ENCODE peak calls at places on chromosomes 13 and 19, in four cellular contexts. N is fibroblast of lung, O is transverse colon, Y is tibial artery. Z is an unnamed sample.

GRCh38 chr13:101115762-101116161 is 300.5 kb downstream of the NALCN start:
- DNase-seq in N (peak; percentile 5), O (no peak), Y (no peak), Z (no peak)

GRCh38 chr13:83618966-83619365 is 263.3 kb downstream of the SLITRK1 start:
- DNase-seq in N (peak; percentile 6), O (no peak), Y (no peak), Z (no peak)

GRCh38 chr13:110523838-110524237 is 37.7 kb downstream of the RAB20 start:
- DNase-seq in N (no peak), O (no peak), Y (no peak), Z (no peak)

GRCh38 chr13:36369268-36370107 is 23.3 kb upstream of the SPART start:
- DNase-seq in N (peak; percentile 71), O (no peak), Y (no peak), Z (no peak)

GRCh38 chr13:42859760-42860159 is 78.4 kb downstream of the FAM216B start:
- DNase-seq in N (no peak), O (no peak), Y (no peak), Z (no peak)

GRCh38 chr19:29378126-29378525 is 147.7 kb upstream of the VSTM2B start:
- DNase-seq in N (no peak), O (no peak), Y (no peak), Z (no peak)

GRCh38 chr19:48854103-48854502 is 14.3 kb downstream of the PLEKHA4 start:
- DNase-seq in N (no peak), O (no peak), Y (no peak), Z (no peak)

GRCh38 chr19:58034476-58034790 is 608 bp downstream of the ZSCAN1 start:
- DNase-seq in N (no peak), O (no peak), Y (no peak), Z (no peak)

GRCh38 chr13:36998624-36999041 is 507 bp downstream of the ALG5 start:
- DNase-seq in N (no peak), O (peak; percentile 11), Y (peak; percentile 27), Z (no peak)

GRCh38 chr19:33686246-33686645 is 64.5 kb downstream of the CHST8 start:
- DNase-seq in N (no peak), O (no peak), Y (no peak), Z (no peak)

GRCh38 chr13:42656136-42656535 is 82.2 kb downstream of the TNFSF11 start:
- DNase-seq in N (no peak), O (no peak), Y (no peak), Z (no peak)

GRCh38 chr13:114315074-114315785 is 927 bp downstream of the CHAMP1 start:
- DNase-seq in N (no peak), O (no peak), Y (no peak), Z (peak; percentile 9)

GRCh38 chr13:103403148-103403740 is 337.0 kb upstream of the SLC10A2 start:
- DNase-seq in N (no peak), O (no peak), Y (no peak), Z (no peak)

GRCh38 chr19:37466798-37467607 is at the start of gene ZNF569:
- DNase-seq in N (peak; percentile 96), O (peak; percentile 92), Y (peak; percentile 92), Z (peak; percentile 93)

GRCh38 chr19:19489804-19490204 is 25.5 kb downstream of the TSSK6 start:
- DNase-seq in N (no peak), O (no peak), Y (no peak), Z (peak; percentile 7)

GRCh38 chr13:20993661-20994440 is 67.5 kb downstream of the LATS2 start:
- DNase-seq in N (peak; percentile 66), O (no peak), Y (no peak), Z (no peak)

GRCh38 chr13:92260363-92260762 is 861.9 kb downstream of the GPC5 start:
- DNase-seq in N (no peak), O (no peak), Y (no peak), Z (no peak)

GRCh38 chr19:46983097-46983496 is 36.5 kb upstream of the NPAS1 start:
- DNase-seq in N (no peak), O (no peak), Y (no peak), Z (no peak)

GRCh38 chr19:3721900-3722442 is 13.8 kb downstream of the TJP3 start:
- DNase-seq in N (no peak), O (no peak), Y (no peak), Z (no peak)

GRCh38 chr13:25169951-25170553 is 2.0 kb downstream of the AMER2 start:
- DNase-seq in N (no peak), O (no peak), Y (no peak), Z (no peak)

DNA sequence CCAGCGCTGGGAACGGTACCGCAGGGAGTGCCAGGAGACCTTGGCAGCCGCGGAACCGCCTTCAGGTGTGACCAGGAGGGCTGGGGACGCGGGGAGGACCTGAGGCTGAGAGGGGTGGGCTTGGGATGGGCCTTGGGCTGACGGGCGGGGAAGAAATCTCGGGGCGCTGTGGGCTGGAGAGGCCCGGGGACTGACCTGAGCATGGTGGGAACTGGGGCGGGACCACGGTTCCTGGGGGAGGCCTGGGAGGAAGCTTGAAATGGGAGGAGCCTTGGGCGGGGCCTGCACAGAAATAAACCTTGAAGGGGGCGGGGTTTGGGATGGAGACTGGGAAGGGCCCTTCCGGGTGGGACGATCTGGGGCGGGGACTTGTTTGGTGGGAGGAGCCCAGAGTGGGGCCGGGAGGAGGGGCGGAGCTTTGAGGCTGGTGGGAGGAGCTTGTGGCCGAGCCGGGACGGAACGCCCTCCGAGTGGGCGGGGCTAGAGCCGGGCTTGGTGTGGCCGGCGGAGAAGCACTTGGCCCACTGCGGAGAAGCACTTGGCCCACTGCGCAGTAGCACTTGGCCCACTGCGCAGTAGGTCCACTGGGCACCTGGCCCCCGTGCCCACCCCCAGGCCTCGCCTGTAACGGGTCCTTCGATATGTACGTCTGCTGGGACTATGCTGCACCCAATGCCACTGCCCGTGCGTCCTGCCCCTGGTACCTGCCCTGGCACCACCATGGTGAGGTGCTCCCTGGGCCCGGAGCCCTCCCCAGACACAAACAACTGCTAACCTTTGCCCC is 2.8 kb downstream of the GIPR start:
- DNase-seq in N (peak; percentile 72), O (peak; percentile 94), Y (no peak), Z (peak; percentile 65)
- H3K4me3 ChIP-seq in N (no peak overlapping the region), O (no peak overlapping the region), Y (no peak overlapping the region), Z (no peak overlapping the region)

DNA sequence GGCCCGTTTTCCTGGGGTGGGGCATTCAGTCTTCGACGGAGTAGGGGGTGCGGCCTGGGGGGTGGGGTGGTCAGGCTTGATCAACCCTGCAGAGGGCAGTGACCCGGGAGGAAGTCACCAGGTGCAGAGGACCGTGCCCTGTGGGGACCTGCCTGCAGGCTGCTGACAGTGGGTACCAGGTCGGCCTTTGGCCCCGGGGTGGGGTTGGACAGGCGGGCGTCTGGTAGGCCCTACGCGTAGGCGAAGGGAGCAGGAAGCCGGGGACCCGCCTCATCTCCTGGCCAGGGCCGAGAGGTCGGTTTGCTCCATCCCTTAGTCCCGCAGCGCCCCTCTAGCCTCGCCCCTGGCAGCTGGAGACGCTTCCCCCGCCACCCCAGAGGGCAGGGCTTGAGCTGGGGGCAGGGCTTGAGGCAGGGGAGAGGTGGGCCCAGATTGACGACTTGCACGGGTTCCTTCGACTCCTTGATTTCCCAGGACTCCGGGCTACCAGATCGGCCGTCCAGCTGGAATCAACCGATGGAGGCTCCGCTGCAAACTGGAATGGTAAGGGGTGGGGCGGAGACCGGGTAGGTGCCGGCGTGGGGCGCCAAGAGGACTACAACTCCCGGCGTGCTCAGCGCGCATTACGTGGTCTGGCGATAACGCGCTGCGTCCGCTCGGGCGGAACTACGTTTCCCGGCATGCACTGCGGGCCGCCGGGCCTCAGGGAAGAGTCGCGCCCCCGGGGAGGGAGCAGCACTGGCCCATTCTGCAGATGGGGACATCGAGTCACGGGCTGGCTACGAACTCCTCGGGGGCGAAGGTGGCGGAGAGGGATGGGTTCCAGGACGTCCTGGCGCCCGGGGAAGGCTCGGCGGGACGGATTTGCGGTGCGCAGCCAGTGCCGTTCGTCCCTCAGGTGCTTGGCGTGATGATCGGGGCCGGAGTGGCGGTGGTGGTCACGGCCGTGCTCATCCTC is at the start of gene PNPLA6:
- DNase-seq in N (peak; percentile 93), O (peak; percentile 98), Y (peak; percentile 94), Z (peak; percentile 95)
- H3K4me3 ChIP-seq in N (peak within 1 kb of the TSS; percentile 85), O (peak within 1 kb of the TSS; percentile 67), Y (peak within 1 kb of the TSS; percentile 71), Z (peak within 1 kb of the TSS; percentile 97)

GRCh38 chr19:1236566-1236965 is 1.2 kb downstream of the CBARP start:
- DNase-seq in N (no peak), O (no peak), Y (no peak), Z (no peak)
- H3K4me3 ChIP-seq in N (no peak overlapping the region), O (no peak overlapping the region), Y (peak overlapping the region; percentile 67), Z (peak overlapping the region; percentile 66)

DNA sequence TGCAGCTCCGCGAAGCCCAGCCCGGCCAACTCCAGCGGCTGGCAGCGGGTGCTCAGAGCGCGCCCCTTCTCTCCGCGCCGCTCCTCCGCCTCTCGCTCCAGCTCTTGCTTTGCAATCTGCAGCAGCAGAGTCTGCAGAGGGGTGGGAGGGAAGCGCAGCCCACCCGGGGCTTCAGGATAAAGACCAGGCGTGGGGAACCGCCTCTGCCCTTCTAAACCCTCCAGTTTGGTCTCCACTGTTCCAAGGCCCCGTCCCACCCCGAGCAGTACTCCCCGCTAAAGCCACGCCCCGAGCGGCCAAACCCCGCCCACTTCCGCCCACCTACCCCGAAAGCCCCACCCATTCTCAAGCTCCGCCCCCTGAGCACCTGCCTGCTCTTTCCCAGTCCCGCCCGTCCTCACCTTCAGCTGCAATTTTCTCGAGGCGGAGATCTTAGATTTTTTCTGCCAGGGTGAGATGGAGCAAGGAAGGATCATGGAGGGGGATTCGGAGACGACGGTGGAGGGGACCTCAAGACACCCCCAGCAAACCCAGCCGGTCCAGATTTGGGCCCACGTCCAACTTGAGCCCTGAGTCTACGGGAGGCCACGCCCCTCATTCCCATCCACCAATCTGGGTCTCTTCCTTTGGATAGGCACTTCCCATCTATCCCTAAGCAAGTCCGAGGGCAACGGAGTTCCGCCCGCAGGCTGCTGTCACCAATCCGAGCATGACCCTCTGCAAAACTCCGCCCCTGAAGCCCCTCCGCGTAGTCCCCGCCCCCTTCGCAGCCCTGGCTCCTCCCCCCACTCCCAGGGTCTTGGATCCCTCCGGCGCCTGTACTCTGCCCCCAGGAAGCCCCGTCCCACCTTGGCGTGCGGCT is 1.1 kb downstream of the TNNI3 start:
- DNase-seq in N (peak; percentile 44), O (peak; percentile 74), Y (no peak), Z (no peak)
- H3K4me3 ChIP-seq in N (no peak overlapping the region), O (no peak overlapping the region), Y (no peak overlapping the region), Z (no peak overlapping the region)

GRCh38 chr19:2362039-2362969 is 2.2 kb downstream of the TMPRSS9 start:
- DNase-seq in N (no peak), O (no peak), Y (no peak), Z (no peak)

GRCh38 chr19:2361259-2362038 is 1.4 kb downstream of the TMPRSS9 start:
- DNase-seq in N (no peak), O (no peak), Y (no peak), Z (no peak)

GRCh38 chr19:2360876-2361232 is 789 bp downstream of the TMPRSS9 start:
- DNase-seq in N (no peak), O (no peak), Y (no peak), Z (no peak)

GRCh38 chr19:2363419-2363818 is 3.4 kb downstream of the TMPRSS9 start:
- DNase-seq in N (no peak), O (no peak), Y (no peak), Z (no peak)

DNA sequence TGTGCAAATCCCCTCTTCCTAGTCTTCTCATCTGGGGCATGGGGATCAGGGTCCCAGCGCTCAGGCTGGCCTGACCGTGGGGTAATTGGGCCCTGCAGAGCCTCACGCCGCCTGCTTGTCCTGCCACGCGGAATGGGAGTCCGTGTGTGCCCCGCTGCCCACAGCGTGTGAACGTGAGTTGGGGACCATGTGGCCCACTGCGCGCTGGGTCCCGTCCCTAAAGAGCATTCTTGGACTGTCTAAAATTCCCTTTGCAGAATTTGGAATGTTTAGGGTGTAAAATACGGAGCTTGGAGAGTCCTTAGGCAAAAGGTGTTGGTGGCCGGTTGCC is 2.9 kb downstream of the TMPRSS9 start:
- DNase-seq in N (no peak), O (no peak), Y (no peak), Z (no peak)
- H3K4me3 ChIP-seq in N (no peak overlapping the region), O (no peak overlapping the region), Y (no peak overlapping the region), Z (no peak overlapping the region)

GRCh38 chr13:106484755-106485193 is 50.7 kb downstream of the EFNB2 start:
- DNase-seq in N (peak; percentile 65), O (no peak), Y (peak; percentile 43), Z (no peak)
- H3K4me3 ChIP-seq in N (peak overlapping the region; percentile 31), O (no peak overlapping the region), Y (peak overlapping the region; percentile 37), Z (no peak overlapping the region)